ENCODE peak calls at places on chromosomes 4 and X, in four cellular contexts. One of them, this sample, is unnamed.

GRCh38 chr4:80096175-80096850 is 23.3 kb upstream of the ANTXR2 start:
- DNase-seq in gastrocnemius medialis: no peak
- DNase-seq in A549: no peak
- DNase-seq in lower leg skin: no peak
- DNase-seq in this sample: no peak

GRCh38 chrX:146241902-146242301 is 424.3 kb downstream of the SLITRK2 start:
- DNase-seq in lower leg skin: no peak
- DNase-seq in gastrocnemius medialis: no peak
- DNase-seq in A549: no peak
- DNase-seq in this sample: no peak

GRCh38 chr4:147984065-147984777 is 252.3 kb downstream of the ARHGAP10 start:
- DNase-seq in A549: peak; percentile 8
- DNase-seq in gastrocnemius medialis: peak; percentile 51
- DNase-seq in lower leg skin: no peak
- DNase-seq in this sample: no peak

GRCh38 chr4:47482326-47482725 is 2.7 kb upstream of the ATP10D start:
- DNase-seq in lower leg skin: no peak
- DNase-seq in gastrocnemius medialis: no peak
- DNase-seq in A549: no peak
- DNase-seq in this sample: no peak

GRCh38 chrX:74383611-74384010 is 37.7 kb upstream of the SLC16A2 start:
- DNase-seq in A549: peak; percentile 58
- DNase-seq in gastrocnemius medialis: no peak
- DNase-seq in lower leg skin: no peak
- DNase-seq in this sample: peak; percentile 24

GRCh38 chrX:13440166-13440565 is 120.3 kb upstream of the ATXN3L start:
- DNase-seq in A549: no peak
- DNase-seq in lower leg skin: no peak
- DNase-seq in gastrocnemius medialis: no peak
- DNase-seq in this sample: no peak

GRCh38 chrX:19772306-19772705 is 115.1 kb downstream of the SH3KBP1 start:
- DNase-seq in gastrocnemius medialis: no peak
- DNase-seq in A549: no peak
- DNase-seq in lower leg skin: no peak
- DNase-seq in this sample: peak; percentile 24

GRCh38 chrX:334971-335757 is 16.6 kb upstream of the GTPBP6 start:
- DNase-seq in A549: no peak
- DNase-seq in gastrocnemius medialis: no peak
- DNase-seq in lower leg skin: no peak
- DNase-seq in this sample: no peak

GRCh38 chr4:86098691-86099090 is 261.2 kb downstream of the MAPK10 start:
- DNase-seq in gastrocnemius medialis: no peak
- DNase-seq in lower leg skin: no peak
- DNase-seq in A549: no peak
- DNase-seq in this sample: no peak

GRCh38 chrX:98068210-98068609 is 1184.5 kb downstream of the RPA4 start:
- DNase-seq in A549: no peak
- DNase-seq in lower leg skin: no peak
- DNase-seq in gastrocnemius medialis: no peak
- DNase-seq in this sample: no peak

GRCh38 chr4:169996379-169997245 is 29.6 kb downstream of the MFAP3L start:
- DNase-seq in lower leg skin: no peak
- DNase-seq in gastrocnemius medialis: no peak
- DNase-seq in A549: no peak
- DNase-seq in this sample: no peak

GRCh38 chrX:143873343-143873742 is 10.5 kb upstream of the UBE2NL start:
- DNase-seq in A549: no peak
- DNase-seq in lower leg skin: no peak
- DNase-seq in gastrocnemius medialis: no peak
- DNase-seq in this sample: no peak

GRCh38 chr4:125833-126232 is 1.5 kb downstream of the ZNF718 start:
- DNase-seq in gastrocnemius medialis: no peak
- DNase-seq in lower leg skin: no peak
- DNase-seq in A549: no peak
- DNase-seq in this sample: no peak

GRCh38 chr4:24024157-24024556 is 134.3 kb upstream of the PPARGC1A start:
- DNase-seq in A549: no peak
- DNase-seq in lower leg skin: no peak
- DNase-seq in gastrocnemius medialis: no peak
- DNase-seq in this sample: no peak

GRCh38 chr4:61716437-61716836 is 516.3 kb downstream of the ADGRL3 start:
- DNase-seq in lower leg skin: no peak
- DNase-seq in gastrocnemius medialis: no peak
- DNase-seq in A549: no peak
- DNase-seq in this sample: no peak

DNA sequence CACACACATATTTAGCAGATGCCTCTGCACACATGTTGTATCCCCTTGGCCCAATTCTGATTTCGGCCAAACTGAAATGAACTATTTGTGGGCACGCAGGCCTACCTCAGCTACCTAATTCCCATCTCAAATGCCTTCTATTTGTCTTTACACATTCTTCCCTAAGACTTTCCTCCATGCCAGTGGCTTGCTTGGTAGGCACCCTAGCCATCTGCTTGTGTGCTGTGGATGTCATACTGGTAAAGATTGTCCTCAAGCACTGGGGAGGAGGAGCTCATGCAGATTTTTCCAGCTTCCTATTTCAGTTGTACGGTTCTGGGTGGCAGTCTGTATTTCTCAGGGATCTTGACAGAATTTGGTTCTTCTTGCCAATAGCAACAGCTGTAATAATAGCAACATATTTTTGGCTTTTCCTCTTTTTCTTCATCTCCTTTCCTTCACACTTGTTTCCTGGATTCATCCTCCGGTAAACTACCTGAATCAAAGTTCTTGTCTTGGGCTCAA is 514.3 kb downstream of the ADGRL3 start:
- DNase-seq in gastrocnemius medialis: no peak
- DNase-seq in A549: no peak
- DNase-seq in lower leg skin: no peak
- DNase-seq in this sample: no peak
- TF ChIP-seq POLR2A in gastrocnemius medialis: no peak
- TF ChIP-seq POLR2A in A549: no peak
- TF ChIP-seq POLR2A in lower leg skin: no peak
- TF ChIP-seq POLR2A in this sample: no peak

GRCh38 chrX:3227526-3227925 is 118.9 kb downstream of the MXRA5 start:
- DNase-seq in lower leg skin: no peak
- DNase-seq in A549: no peak
- DNase-seq in gastrocnemius medialis: no peak
- DNase-seq in this sample: no peak

GRCh38 chrX:3230496-3230895 is 116.0 kb downstream of the MXRA5 start:
- DNase-seq in lower leg skin: no peak
- DNase-seq in gastrocnemius medialis: no peak
- DNase-seq in A549: no peak
- DNase-seq in this sample: no peak

GRCh38 chrX:3231766-3232165 is 114.7 kb downstream of the MXRA5 start:
- DNase-seq in gastrocnemius medialis: no peak
- DNase-seq in lower leg skin: no peak
- DNase-seq in A549: no peak
- DNase-seq in this sample: no peak

GRCh38 chrX:3232262-3232950 is 114.0 kb downstream of the MXRA5 start:
- DNase-seq in A549: no peak
- DNase-seq in gastrocnemius medialis: no peak
- DNase-seq in lower leg skin: no peak
- DNase-seq in this sample: no peak
- H3K4me3 ChIP-seq in A549: no peak overlapping the region
- H3K4me3 ChIP-seq in gastrocnemius medialis: no peak overlapping the region
- H3K4me3 ChIP-seq in lower leg skin: no peak overlapping the region
- H3K4me3 ChIP-seq in this sample: no peak overlapping the region

GRCh38 chrX:148495156-148495555 is 5.3 kb upstream of the AFF2 start:
- DNase-seq in lower leg skin: no peak
- DNase-seq in gastrocnemius medialis: no peak
- DNase-seq in A549: no peak
- DNase-seq in this sample: no peak
- TF ChIP-seq POLR2A in lower leg skin: no peak
- TF ChIP-seq POLR2A in gastrocnemius medialis: no peak
- TF ChIP-seq POLR2A in A549: no peak
- TF ChIP-seq POLR2A in this sample: no peak

GRCh38 chr4:186074189-186074588 is 5.2 kb downstream of the TLR3 start:
- DNase-seq in lower leg skin: no peak
- DNase-seq in gastrocnemius medialis: no peak
- DNase-seq in A549: no peak
- DNase-seq in this sample: no peak

GRCh38 chr4:186072516-186072915 is 3.6 kb downstream of the TLR3 start:
- DNase-seq in A549: no peak
- DNase-seq in lower leg skin: no peak
- DNase-seq in gastrocnemius medialis: no peak
- DNase-seq in this sample: no peak

GRCh38 chr4:186069734-186070133 is 778 bp downstream of the TLR3 start:
- DNase-seq in A549: no peak
- DNase-seq in lower leg skin: no peak
- DNase-seq in gastrocnemius medialis: no peak
- DNase-seq in this sample: no peak

GRCh38 chr4:186067757-186068385 is 1.1 kb upstream of the TLR3 start:
- DNase-seq in lower leg skin: peak; percentile 89
- DNase-seq in gastrocnemius medialis: peak; percentile 34
- DNase-seq in A549: peak; percentile 70
- DNase-seq in this sample: peak; percentile 63

GRCh38 chr4:186068581-186069402 is at the start of gene TLR3:
- DNase-seq in gastrocnemius medialis: no peak
- DNase-seq in A549: no peak
- DNase-seq in lower leg skin: no peak
- DNase-seq in this sample: no peak
- H3K4me3 ChIP-seq in gastrocnemius medialis: peak within 1 kb of the TSS; percentile 70
- H3K4me3 ChIP-seq in A549: peak within 1 kb of the TSS; percentile 44
- H3K4me3 ChIP-seq in lower leg skin: peak within 1 kb of the TSS; percentile 46
- H3K4me3 ChIP-seq in this sample: peak within 1 kb of the TSS; percentile 48

DNA sequence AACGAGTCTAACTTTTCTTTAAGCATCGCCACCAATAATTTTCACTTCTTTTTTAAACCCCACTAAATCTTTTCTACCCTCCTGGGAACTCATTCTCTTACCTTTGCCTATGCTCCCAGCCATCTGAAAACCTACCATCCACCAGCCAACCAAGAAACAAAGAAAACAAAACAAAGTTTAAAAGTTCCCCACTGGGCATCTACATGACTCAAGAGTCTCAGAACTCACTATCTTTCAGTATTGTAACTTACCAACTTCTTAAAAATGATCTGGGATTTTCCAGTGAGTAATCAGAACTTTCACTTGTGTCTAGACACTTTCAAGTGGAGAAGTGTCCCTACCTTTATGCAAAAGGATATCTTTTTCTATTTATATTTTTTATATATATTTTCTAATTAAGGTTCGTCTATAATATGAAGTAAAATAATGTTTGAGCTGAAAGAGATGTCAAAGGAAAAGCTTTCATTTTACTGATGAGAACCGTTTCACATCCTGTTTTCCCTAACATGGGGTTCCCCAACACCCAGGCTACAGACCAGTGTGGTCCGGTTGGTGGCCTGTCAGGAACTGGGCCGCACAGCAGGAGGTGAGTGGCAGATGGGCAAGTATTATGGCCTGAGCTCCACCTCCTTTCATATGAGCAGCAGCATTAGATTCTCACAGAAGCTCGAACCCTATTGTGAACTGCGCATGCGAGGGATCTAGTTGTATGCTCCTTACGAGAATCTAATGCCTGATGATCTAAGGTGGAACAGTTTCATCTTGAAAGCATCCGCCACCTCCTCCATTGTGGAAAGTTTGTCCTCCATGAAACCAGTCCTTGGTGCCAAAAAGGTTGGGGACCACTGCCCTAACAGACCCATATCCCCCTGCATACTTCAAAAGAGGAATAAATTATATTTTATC is 9.8 kb upstream of the TIGD2 start:
- DNase-seq in gastrocnemius medialis: no peak
- DNase-seq in lower leg skin: no peak
- DNase-seq in A549: no peak
- DNase-seq in this sample: no peak
- TF ChIP-seq POLR2A in gastrocnemius medialis: no peak
- TF ChIP-seq POLR2A in lower leg skin: no peak
- TF ChIP-seq POLR2A in A549: no peak
- TF ChIP-seq POLR2A in this sample: no peak

This sample was measured in uterus.